ENCODE peak calls at places on chromosomes 6 and 20, in five cellular contexts. E is cardiac muscle cell, J is left ventricle myocardium inferior, V is A549, T is PC-3. C is an unnamed sample. For H3K4me1, the result is how much of the 10 kb centered on the place peaks cover.

GRCh38 chr6:63351995-63352586 is 32.3 kb upstream of the LGSN start:
- DNase-seq in J (no peak), E (peak), V (no peak), T (peak), C (no peak)

GRCh38 chr6:79030023-79030422 is 48.0 kb downstream of the PHIP start:
- DNase-seq in V (no peak), E (no peak), J (no peak), T (no peak), C (no peak)

GRCh38 chr20:36573103-36573797 is at the start of gene TGIF2:
- DNase-seq in V (peak), T (peak), E (peak), J (peak), C (peak)

GRCh38 chr20:61205769-61206168 is 46.3 kb upstream of the CDH4 start:
- DNase-seq in T (no peak), V (no peak), J (no peak), E (no peak), C (no peak)

GRCh38 chr20:29079769-29080690 is 2177.4 kb upstream of the DEFB115 start:
- DNase-seq in J (no peak), T (no peak), E (peak), V (peak), C (no peak)

GRCh38 chr6:146857180-146857959 is 258.6 kb downstream of the ADGB start:
- DNase-seq in E (peak), J (peak), T (peak), V (peak), C (peak)

GRCh38 chr6:142821860-142822259 is 123.1 kb downstream of the HIVEP2 start:
- DNase-seq in J (no peak), V (no peak), T (no peak), E (no peak), C (no peak)

GRCh38 chr6:135062735-135063134 is 8.1 kb upstream of the HBS1L start:
- DNase-seq in V (no peak), E (no peak), T (peak), J (no peak), C (no peak)

GRCh38 chr6:125984311-125984710 is 2.0 kb upstream of the TRMT11 start:
- DNase-seq in E (peak), V (no peak), T (no peak), J (no peak), C (no peak)

GRCh38 chr6:115545410-115545986 is 515.2 kb downstream of the FRK start:
- DNase-seq in V (peak), J (no peak), E (no peak), T (peak), C (no peak)

GRCh38 chr6:44495036-44495901 is 107.8 kb downstream of the CDC5L start:
- DNase-seq in T (peak), V (no peak), E (no peak), J (no peak), C (no peak)

GRCh38 chr6:73058736-73059135 is 166.6 kb downstream of the KHDC1L start:
- DNase-seq in J (no peak), E (peak), V (no peak), T (peak), C (no peak)

GRCh38 chr6:139342957-139343750 is 31.3 kb downstream of the CITED2 start:
- DNase-seq in T (peak), J (no peak), E (no peak), V (no peak), C (no peak)

GRCh38 chr6:39853604-39854003 is 61.4 kb downstream of the DAAM2 start:
- DNase-seq in V (no peak), J (no peak), E (no peak), T (no peak), C (no peak)

GRCh38 chr6:5135783-5136376 is 50.7 kb downstream of the PPP1R3G start:
- DNase-seq in E (peak), V (no peak), J (no peak), T (peak), C (no peak)

GRCh38 chr6:105593805-105594231 is 190.9 kb upstream of the PREP start:
- DNase-seq in T (no peak), J (no peak), E (no peak), V (no peak), C (no peak)

GRCh38 chr6:79818471-79818870 is 128.9 kb downstream of the ELOVL4 start:
- DNase-seq in E (peak), T (no peak), V (no peak), J (no peak), C (no peak)

GRCh38 chr6:119361209-119361608 is 11.6 kb upstream of the MAN1A1 start:
- DNase-seq in T (no peak), J (no peak), V (no peak), E (no peak), C (no peak)

GRCh38 chr6:77633993-77634392 is 18.8 kb upstream of the MEI4 start:
- DNase-seq in V (no peak), E (no peak), T (no peak), J (no peak), C (no peak)

GRCh38 chr6:29941006-29941405 is 1.3 kb upstream of the HLA-A start:
- DNase-seq in E (no peak), J (no peak), T (no peak), V (no peak), C (no peak)

GRCh38 chr6:30107756-30108155 is 5.1 kb downstream of the TRIM31 start:
- DNase-seq in E (no peak), V (no peak), J (no peak), T (peak), C (no peak)

GRCh38 chr6:29702519-29703103 is 20.6 kb upstream of the HLA-F start:
- DNase-seq in E (peak), J (peak), V (peak), T (peak), C (no peak)

GRCh38 chr20:8951136-8951535 is 117.8 kb upstream of the PLCB4 start:
- DNase-seq in V (no peak), J (no peak), T (no peak), E (no peak), C (no peak)

GRCh38 chr20:46850416-46850815 is 44.2 kb upstream of the EYA2 start:
- DNase-seq in T (no peak), J (no peak), E (no peak), V (no peak), C (no peak)

GRCh38 chr6:54878705-54879104 is 32.1 kb downstream of the FAM83B start:
- DNase-seq in T (peak), J (no peak), V (no peak), E (no peak), C (no peak)

GRCh38 chr6:74570044-74570443 is 635.8 kb downstream of the COL12A1 start:
- DNase-seq in T (no peak), V (no peak), J (no peak), E (no peak), C (no peak)

GRCh38 chr6:79421707-79422484 is 115.3 kb downstream of the LCA5 start:
- DNase-seq in J (no peak), V (peak), E (peak), T (peak), C (no peak)

GRCh38 chr6:42921801-42922200 is 5.9 kb downstream of the PTCRA start:
- DNase-seq in T (no peak), V (no peak), E (no peak), J (no peak), C (no peak)

GRCh38 chr20:62606551-62607201 is 35.6 kb upstream of the SLCO4A1 start:
- DNase-seq in T (no peak), E (peak), V (no peak), J (peak), C (no peak)

GRCh38 chr20:62961310-62961783 is 8.8 kb downstream of the SLC17A9 start:
- DNase-seq in E (no peak), V (no peak), J (no peak), T (no peak), C (no peak)

GRCh38 chr20:63381781-63382431 is 20.8 kb upstream of the CHRNA4 start:
- DNase-seq in E (no peak), J (no peak), V (peak), T (peak), C (no peak)

GRCh38 chr6:140660295-140660694 is 1285.8 kb upstream of the CITED2 start:
- DNase-seq in T (no peak), J (no peak), E (peak), V (no peak), C (no peak)

GRCh38 chr6:158773581-158774449 is 45.4 kb downstream of the EZR start:
- DNase-seq in E (peak), J (no peak), V (no peak), T (no peak), C (no peak)

GRCh38 chr6:138410972-138411667 is 7.1 kb downstream of the HEBP2 start:
- DNase-seq in J (no peak), V (no peak), T (peak), E (peak), C (no peak)

GRCh38 chr20:46552460-46553420 is 2.3 kb upstream of the OCSTAMP start:
- DNase-seq in E (no peak), V (no peak), T (no peak), J (no peak), C (no peak)

GRCh38 chr20:17505664-17506517 is 25.3 kb downstream of the BFSP1 start:
- DNase-seq in J (no peak), V (no peak), E (peak), T (peak), C (no peak)

GRCh38 chr6:113625850-113626249 is 231.3 kb upstream of the MARCKS start:
- DNase-seq in T (no peak), V (no peak), J (no peak), E (no peak), C (no peak)

GRCh38 chr20:47665221-47665991 is 119.9 kb downstream of the SULF2 start:
- DNase-seq in E (no peak), T (no peak), J (no peak), V (no peak), C (no peak)

GRCh38 chr6:94535798-94536197 is 1041.5 kb upstream of the MANEA start:
- DNase-seq in V (no peak), T (no peak), E (no peak), J (no peak), C (no peak)

DNA sequence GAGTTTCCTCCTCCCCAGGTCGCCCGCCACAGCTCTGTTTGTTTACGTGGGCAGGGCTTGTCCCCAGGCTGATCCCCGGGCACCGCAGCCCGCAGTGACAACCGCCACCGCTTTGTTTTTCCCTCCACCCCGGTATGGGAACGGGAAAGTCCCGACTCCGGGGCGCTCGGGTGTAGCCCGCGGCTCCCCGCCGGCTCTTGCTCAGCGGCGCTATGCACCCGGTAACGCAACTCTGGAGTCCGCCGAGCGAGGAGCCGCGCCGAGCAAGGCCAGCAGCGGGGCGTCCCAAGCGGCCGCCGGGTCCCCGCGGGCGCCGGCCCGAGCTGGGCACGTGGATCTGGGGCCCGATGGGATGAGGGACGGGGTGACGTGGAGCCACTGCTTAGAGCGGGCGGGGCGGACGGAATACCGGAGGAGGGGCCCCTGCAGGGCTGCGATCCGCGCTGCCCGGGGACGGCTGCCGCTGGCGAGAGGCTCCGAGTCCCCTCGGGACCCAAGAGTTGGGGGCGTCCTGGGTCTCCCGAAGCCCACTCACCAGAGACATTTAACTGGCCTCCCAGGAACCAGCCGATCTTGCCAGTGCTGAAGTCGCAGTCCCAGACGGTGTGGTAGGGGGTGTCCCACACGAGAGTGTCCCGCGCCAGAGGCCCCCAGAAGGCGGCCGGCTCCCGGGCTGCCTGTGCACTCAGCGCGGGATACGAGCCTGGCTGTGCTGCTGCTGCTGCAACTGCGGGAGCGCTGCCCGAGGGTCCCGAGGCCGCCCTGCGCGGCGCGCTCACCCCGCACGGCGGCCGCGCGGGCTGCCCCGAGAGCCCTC is 497 bp downstream of the ACSS1 start:
- DNase-seq in E (peak), V (peak), T (peak), J (peak), C (no peak)
- H3K4me1 ChIP-seq in E (under half), V (under half), T (under half), J (half or more), C (half or more)

DNA sequence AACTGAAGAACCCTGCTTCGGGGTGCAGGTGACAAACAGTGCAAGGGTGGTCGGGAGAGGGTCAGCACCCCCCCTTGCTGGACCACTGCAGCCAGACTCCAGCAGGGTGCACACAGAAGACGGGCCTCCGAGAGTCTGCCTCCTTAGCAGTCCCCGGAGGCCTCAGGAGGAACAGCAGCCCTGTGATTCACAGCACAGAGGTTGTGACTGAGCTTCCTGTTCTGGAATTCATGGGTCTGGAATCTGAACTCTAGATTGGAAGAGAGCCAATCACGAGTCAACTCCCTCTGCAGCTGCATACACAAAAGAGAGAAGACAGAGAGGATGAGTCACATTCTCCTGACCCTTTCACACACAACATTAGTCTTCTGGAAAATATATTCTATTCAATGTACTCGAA is 249.0 kb upstream of the OPRM1 start:
- DNase-seq in J (no peak), E (peak), V (peak), T (peak), C (no peak)
- TF ChIP-seq CTCF in J (no peak), E (peak), V (no peak), T (no peak), C (peak)

DNA sequence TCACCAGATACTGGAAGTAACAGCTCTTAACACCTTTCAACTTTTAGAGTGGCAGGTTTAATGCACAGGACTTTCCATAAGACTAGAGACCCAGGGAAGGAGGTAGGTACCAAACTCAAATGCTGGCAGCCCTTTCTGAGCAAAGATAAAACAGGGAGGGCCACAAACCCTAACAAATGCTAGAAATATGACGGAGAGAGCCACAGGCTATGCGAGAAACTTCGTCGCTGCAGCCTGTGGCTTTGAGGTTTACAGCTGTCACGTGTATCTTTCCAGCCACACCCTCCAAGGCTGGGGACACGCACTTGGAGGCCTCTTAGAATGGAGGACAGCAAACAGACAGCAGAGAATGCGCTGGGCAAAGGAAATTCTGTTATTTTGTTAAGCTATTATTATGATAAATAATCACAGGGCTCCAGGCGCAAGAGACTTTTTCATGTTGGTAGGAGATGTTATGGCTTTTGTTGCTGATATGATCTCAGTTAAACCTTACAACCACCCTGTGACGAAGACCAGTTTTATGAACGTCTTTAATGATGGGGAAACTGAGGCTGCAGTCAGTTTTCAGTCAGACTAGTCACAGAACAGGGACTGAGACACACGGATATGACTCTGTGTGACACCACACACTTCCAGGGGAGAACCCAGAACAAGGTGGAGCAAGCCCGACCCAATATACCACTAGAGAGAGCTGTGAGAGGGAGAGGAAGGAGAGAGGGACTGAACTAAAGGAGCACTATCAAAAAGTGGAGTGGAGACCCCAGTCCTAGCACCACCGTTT is 2.0 kb downstream of the TRAM2 start:
- DNase-seq in E (no peak), J (no peak), T (no peak), V (no peak), C (no peak)
- H3K27ac ChIP-seq in E (peak), J (peak), T (no peak), V (no peak), C (peak)

DNA sequence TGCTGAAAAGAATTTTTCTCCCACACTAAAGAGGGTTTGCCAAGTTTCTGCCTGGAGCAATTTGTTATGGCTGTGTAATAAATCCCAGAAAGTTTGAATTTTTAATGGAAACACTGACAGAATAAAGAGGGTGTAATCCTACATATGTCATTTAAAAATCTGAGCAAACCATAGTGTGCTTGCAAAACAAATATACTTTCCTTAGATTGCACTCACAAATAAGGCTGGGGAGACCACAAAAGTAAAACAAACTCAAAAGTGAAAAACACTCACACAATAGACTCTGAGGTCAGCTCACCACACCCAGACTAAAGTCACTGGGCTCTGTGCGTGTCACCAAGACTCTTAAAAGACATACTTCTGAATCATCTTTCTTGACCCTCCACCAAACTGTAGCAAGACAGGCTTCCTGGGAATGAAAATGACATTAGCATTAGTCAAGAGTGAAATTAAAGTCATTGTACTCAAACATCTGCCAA is 4.8 kb upstream of the ATXN1 start:
- DNase-seq in V (no peak), T (peak), J (no peak), E (no peak), C (no peak)
- H3K4me1 ChIP-seq in V (half or more), T (half or more), J (half or more), E (under half), C (half or more)

GRCh38 chr6:47416396-47417345 is 60.9 kb upstream of the CD2AP start:
- DNase-seq in E (no peak), J (no peak), V (no peak), T (no peak), C (no peak)
- TF ChIP-seq CTCF in E (no peak), J (no peak), V (no peak), T (no peak), C (no peak)

GRCh38 chr6:14275493-14275851 is 157.9 kb downstream of the CD83 start:
- DNase-seq in T (no peak), J (peak), E (peak), V (no peak), C (no peak)

GRCh38 chr6:14273196-14273595 is 155.6 kb downstream of the CD83 start:
- DNase-seq in J (no peak), T (no peak), V (no peak), E (no peak), C (no peak)

GRCh38 chr6:14276066-14276465 is 158.5 kb downstream of the CD83 start:
- DNase-seq in J (no peak), T (no peak), E (no peak), V (no peak), C (no peak)

GRCh38 chr6:14274016-14274415 is 156.4 kb downstream of the CD83 start:
- DNase-seq in E (no peak), J (no peak), V (no peak), T (no peak), C (no peak)

DNA sequence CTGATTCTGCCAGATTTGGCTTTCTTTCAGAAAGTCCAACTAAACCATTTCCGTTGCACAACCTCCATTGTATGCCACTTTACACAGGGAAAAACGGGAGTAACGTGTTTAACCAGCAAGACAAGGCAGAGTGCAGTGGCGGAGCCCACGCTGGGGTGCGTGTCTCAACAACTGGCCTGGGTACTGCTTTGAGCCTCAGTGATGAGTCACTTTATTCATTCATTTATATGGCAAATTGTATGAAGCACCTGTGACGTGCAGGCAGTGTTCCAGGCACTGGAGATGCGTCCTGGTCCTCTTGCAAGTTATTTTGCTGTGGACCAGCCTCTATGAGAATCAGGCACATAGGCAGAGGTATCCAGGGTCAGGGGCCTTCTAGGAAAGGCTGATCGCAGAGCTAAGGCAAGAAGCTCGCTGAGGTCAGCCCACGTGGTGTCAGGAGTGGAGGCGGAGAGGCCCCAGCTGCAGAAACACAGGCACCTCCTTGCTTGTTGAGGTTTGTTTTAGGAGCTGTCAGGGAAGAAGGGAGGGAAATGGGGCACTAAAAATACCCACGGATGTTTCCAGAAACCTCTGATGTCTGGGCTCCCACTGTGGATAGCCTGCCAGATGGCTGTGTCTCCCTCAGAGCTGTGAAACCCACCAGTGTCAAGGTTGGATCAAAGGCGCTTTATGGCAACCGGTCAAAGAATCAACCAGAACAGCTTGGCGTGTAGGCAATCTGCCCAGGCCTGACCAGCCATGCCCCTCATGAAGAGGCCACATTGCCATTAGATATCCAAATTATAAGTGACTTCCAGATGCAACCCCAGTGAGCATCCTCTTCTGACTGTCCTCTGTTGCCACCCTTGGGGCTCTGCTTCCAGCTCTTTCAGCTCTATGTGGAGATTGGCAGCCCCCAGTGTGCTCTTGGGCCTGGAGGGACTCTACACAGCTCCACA is 157.2 kb downstream of the CD83 start:
- DNase-seq in E (no peak), V (no peak), J (no peak), T (peak), C (no peak)
- H3K27ac ChIP-seq in E (no peak), V (no peak), J (no peak), T (peak), C (no peak)

GRCh38 chr6:108643184-108643583 is 82.5 kb downstream of the FOXO3 start:
- DNase-seq in E (no peak), T (no peak), J (no peak), V (no peak), C (no peak)
- H3K4me1 ChIP-seq in E (under half), T (under half), J (half or more), V (under half), C (under half)